ENCODE peak calls at places on chromosomes 2 and 18, in nine cellular contexts. One of them, this sample, is unnamed.
A peak's percentile ranks its signal among the peaks of the same experiment; 100 is the strongest.

GRCh38 chr18:63545094-63545493 is 2.9 kb downstream of the SERPINB12 start:
- DNase-seq in EL: no peak
- DNase-seq in ovary: no peak
- DNase-seq in activated CD8-positive, alpha-beta memory T cell treated with anti-CD3 and anti-CD28 coated beads, Interleukin-2, amount 10 ng/mL, durations not matched to agents 7 days and 5 days: no peak
- DNase-seq in stimulated activated CD8-positive, alpha-beta memory T cell treated with anti-CD3 and anti-CD28 coated beads, Interleukin-12 subunit alpha, Interleukin-12 subunit beta, amount 100 ng/mL, for 1 hour: no peak
- DNase-seq in GM03348: no peak
- DNase-seq in B cell: no peak
- DNase-seq in GM23338: no peak
- DNase-seq in fibroblast of pulmonary artery: no peak
- DNase-seq in this sample: no peak

GRCh38 chr2:130286983-130287655 is 55.6 kb upstream of the IMP4 start:
- DNase-seq in EL: no peak
- DNase-seq in ovary: no peak
- DNase-seq in activated CD8-positive, alpha-beta memory T cell treated with anti-CD3 and anti-CD28 coated beads, Interleukin-2, amount 10 ng/mL, durations not matched to agents 7 days and 5 days: no peak
- DNase-seq in stimulated activated CD8-positive, alpha-beta memory T cell treated with anti-CD3 and anti-CD28 coated beads, Interleukin-12 subunit alpha, Interleukin-12 subunit beta, amount 100 ng/mL, for 1 hour: no peak
- DNase-seq in GM03348: peak; percentile 6
- DNase-seq in B cell: no peak
- DNase-seq in GM23338: no peak
- DNase-seq in fibroblast of pulmonary artery: no peak
- DNase-seq in this sample: no peak

GRCh38 chr2:215764441-215765048 is 248.8 kb downstream of the MREG start:
- DNase-seq in EL: peak; percentile 60
- DNase-seq in ovary: no peak
- DNase-seq in activated CD8-positive, alpha-beta memory T cell treated with anti-CD3 and anti-CD28 coated beads, Interleukin-2, amount 10 ng/mL, durations not matched to agents 7 days and 5 days: no peak
- DNase-seq in stimulated activated CD8-positive, alpha-beta memory T cell treated with anti-CD3 and anti-CD28 coated beads, Interleukin-12 subunit alpha, Interleukin-12 subunit beta, amount 100 ng/mL, for 1 hour: no peak
- DNase-seq in GM03348: peak; percentile 45
- DNase-seq in B cell: no peak
- DNase-seq in GM23338: no peak
- DNase-seq in fibroblast of pulmonary artery: peak; percentile 69
- DNase-seq in this sample: no peak

GRCh38 chr18:42211201-42211600 is 256.2 kb downstream of the PIK3C3 start:
- DNase-seq in EL: no peak
- DNase-seq in ovary: no peak
- DNase-seq in activated CD8-positive, alpha-beta memory T cell treated with anti-CD3 and anti-CD28 coated beads, Interleukin-2, amount 10 ng/mL, durations not matched to agents 7 days and 5 days: no peak
- DNase-seq in stimulated activated CD8-positive, alpha-beta memory T cell treated with anti-CD3 and anti-CD28 coated beads, Interleukin-12 subunit alpha, Interleukin-12 subunit beta, amount 100 ng/mL, for 1 hour: no peak
- DNase-seq in GM03348: no peak
- DNase-seq in B cell: no peak
- DNase-seq in GM23338: no peak
- DNase-seq in fibroblast of pulmonary artery: no peak
- DNase-seq in this sample: no peak

GRCh38 chr2:43041661-43042360 is 184.6 kb downstream of the ZFP36L2 start:
- DNase-seq in EL: peak; percentile 98
- DNase-seq in ovary: peak; percentile 75
- DNase-seq in activated CD8-positive, alpha-beta memory T cell treated with anti-CD3 and anti-CD28 coated beads, Interleukin-2, amount 10 ng/mL, durations not matched to agents 7 days and 5 days: no peak
- DNase-seq in stimulated activated CD8-positive, alpha-beta memory T cell treated with anti-CD3 and anti-CD28 coated beads, Interleukin-12 subunit alpha, Interleukin-12 subunit beta, amount 100 ng/mL, for 1 hour: no peak
- DNase-seq in GM03348: peak; percentile 95
- DNase-seq in B cell: no peak
- DNase-seq in GM23338: peak; percentile 57
- DNase-seq in fibroblast of pulmonary artery: peak; percentile 90
- DNase-seq in this sample: peak; percentile 96

GRCh38 chr2:162072181-162072702 is 1.8 kb downstream of the DPP4 start:
- DNase-seq in EL: peak; percentile 77
- DNase-seq in ovary: no peak
- DNase-seq in activated CD8-positive, alpha-beta memory T cell treated with anti-CD3 and anti-CD28 coated beads, Interleukin-2, amount 10 ng/mL, durations not matched to agents 7 days and 5 days: no peak
- DNase-seq in stimulated activated CD8-positive, alpha-beta memory T cell treated with anti-CD3 and anti-CD28 coated beads, Interleukin-12 subunit alpha, Interleukin-12 subunit beta, amount 100 ng/mL, for 1 hour: no peak
- DNase-seq in GM03348: peak; percentile 63
- DNase-seq in B cell: no peak
- DNase-seq in GM23338: no peak
- DNase-seq in fibroblast of pulmonary artery: peak; percentile 72
- DNase-seq in this sample: peak; percentile 77

GRCh38 chr2:236785611-236786057 is 216.0 kb downstream of the ACKR3 start:
- DNase-seq in EL: no peak
- DNase-seq in ovary: no peak
- DNase-seq in activated CD8-positive, alpha-beta memory T cell treated with anti-CD3 and anti-CD28 coated beads, Interleukin-2, amount 10 ng/mL, durations not matched to agents 7 days and 5 days: no peak
- DNase-seq in stimulated activated CD8-positive, alpha-beta memory T cell treated with anti-CD3 and anti-CD28 coated beads, Interleukin-12 subunit alpha, Interleukin-12 subunit beta, amount 100 ng/mL, for 1 hour: no peak
- DNase-seq in GM03348: no peak
- DNase-seq in B cell: no peak
- DNase-seq in GM23338: no peak
- DNase-seq in fibroblast of pulmonary artery: peak; percentile 24
- DNase-seq in this sample: no peak

GRCh38 chr2:143807192-143807591 is 678.0 kb downstream of the ARHGAP15 start:
- DNase-seq in EL: peak; percentile 29
- DNase-seq in ovary: no peak
- DNase-seq in activated CD8-positive, alpha-beta memory T cell treated with anti-CD3 and anti-CD28 coated beads, Interleukin-2, amount 10 ng/mL, durations not matched to agents 7 days and 5 days: no peak
- DNase-seq in stimulated activated CD8-positive, alpha-beta memory T cell treated with anti-CD3 and anti-CD28 coated beads, Interleukin-12 subunit alpha, Interleukin-12 subunit beta, amount 100 ng/mL, for 1 hour: no peak
- DNase-seq in GM03348: no peak
- DNase-seq in B cell: no peak
- DNase-seq in GM23338: no peak
- DNase-seq in fibroblast of pulmonary artery: no peak
- DNase-seq in this sample: no peak

GRCh38 chr2:152284398-152284797 is 50.6 kb upstream of the FMNL2 start:
- DNase-seq in EL: no peak
- DNase-seq in ovary: no peak
- DNase-seq in activated CD8-positive, alpha-beta memory T cell treated with anti-CD3 and anti-CD28 coated beads, Interleukin-2, amount 10 ng/mL, durations not matched to agents 7 days and 5 days: no peak
- DNase-seq in stimulated activated CD8-positive, alpha-beta memory T cell treated with anti-CD3 and anti-CD28 coated beads, Interleukin-12 subunit alpha, Interleukin-12 subunit beta, amount 100 ng/mL, for 1 hour: no peak
- DNase-seq in GM03348: no peak
- DNase-seq in B cell: no peak
- DNase-seq in GM23338: no peak
- DNase-seq in fibroblast of pulmonary artery: no peak
- DNase-seq in this sample: no peak

GRCh38 chr2:166351319-166351718 is 24.4 kb downstream of the SCN9A start:
- DNase-seq in EL: peak; percentile 48
- DNase-seq in ovary: no peak
- DNase-seq in activated CD8-positive, alpha-beta memory T cell treated with anti-CD3 and anti-CD28 coated beads, Interleukin-2, amount 10 ng/mL, durations not matched to agents 7 days and 5 days: no peak
- DNase-seq in stimulated activated CD8-positive, alpha-beta memory T cell treated with anti-CD3 and anti-CD28 coated beads, Interleukin-12 subunit alpha, Interleukin-12 subunit beta, amount 100 ng/mL, for 1 hour: no peak
- DNase-seq in GM03348: peak; percentile 30
- DNase-seq in B cell: no peak
- DNase-seq in GM23338: no peak
- DNase-seq in fibroblast of pulmonary artery: peak; percentile 62
- DNase-seq in this sample: no peak

GRCh38 chr18:49473721-49474120 is 13.3 kb upstream of the DYM start:
- DNase-seq in EL: no peak
- DNase-seq in ovary: no peak
- DNase-seq in activated CD8-positive, alpha-beta memory T cell treated with anti-CD3 and anti-CD28 coated beads, Interleukin-2, amount 10 ng/mL, durations not matched to agents 7 days and 5 days: no peak
- DNase-seq in stimulated activated CD8-positive, alpha-beta memory T cell treated with anti-CD3 and anti-CD28 coated beads, Interleukin-12 subunit alpha, Interleukin-12 subunit beta, amount 100 ng/mL, for 1 hour: no peak
- DNase-seq in GM03348: no peak
- DNase-seq in B cell: no peak
- DNase-seq in GM23338: no peak
- DNase-seq in fibroblast of pulmonary artery: no peak
- DNase-seq in this sample: no peak

GRCh38 chr2:166090346-166090745 is 37.5 kb downstream of the SCN1A start:
- DNase-seq in EL: no peak
- DNase-seq in ovary: no peak
- DNase-seq in activated CD8-positive, alpha-beta memory T cell treated with anti-CD3 and anti-CD28 coated beads, Interleukin-2, amount 10 ng/mL, durations not matched to agents 7 days and 5 days: no peak
- DNase-seq in stimulated activated CD8-positive, alpha-beta memory T cell treated with anti-CD3 and anti-CD28 coated beads, Interleukin-12 subunit alpha, Interleukin-12 subunit beta, amount 100 ng/mL, for 1 hour: no peak
- DNase-seq in GM03348: no peak
- DNase-seq in B cell: no peak
- DNase-seq in GM23338: no peak
- DNase-seq in fibroblast of pulmonary artery: peak; percentile 83
- DNase-seq in this sample: no peak

GRCh38 chr2:236554629-236555282 is 14.9 kb upstream of the ACKR3 start:
- DNase-seq in EL: no peak
- DNase-seq in ovary: no peak
- DNase-seq in activated CD8-positive, alpha-beta memory T cell treated with anti-CD3 and anti-CD28 coated beads, Interleukin-2, amount 10 ng/mL, durations not matched to agents 7 days and 5 days: no peak
- DNase-seq in stimulated activated CD8-positive, alpha-beta memory T cell treated with anti-CD3 and anti-CD28 coated beads, Interleukin-12 subunit alpha, Interleukin-12 subunit beta, amount 100 ng/mL, for 1 hour: no peak
- DNase-seq in GM03348: no peak
- DNase-seq in B cell: no peak
- DNase-seq in GM23338: no peak
- DNase-seq in fibroblast of pulmonary artery: no peak
- DNase-seq in this sample: no peak

GRCh38 chr2:60707750-60708371 is 48.2 kb upstream of the PAPOLG start:
- DNase-seq in EL: peak; percentile 43
- DNase-seq in ovary: no peak
- DNase-seq in activated CD8-positive, alpha-beta memory T cell treated with anti-CD3 and anti-CD28 coated beads, Interleukin-2, amount 10 ng/mL, durations not matched to agents 7 days and 5 days: no peak
- DNase-seq in stimulated activated CD8-positive, alpha-beta memory T cell treated with anti-CD3 and anti-CD28 coated beads, Interleukin-12 subunit alpha, Interleukin-12 subunit beta, amount 100 ng/mL, for 1 hour: no peak
- DNase-seq in GM03348: peak; percentile 70
- DNase-seq in B cell: peak; percentile 58
- DNase-seq in GM23338: peak; percentile 76
- DNase-seq in fibroblast of pulmonary artery: peak; percentile 52
- DNase-seq in this sample: peak; percentile 48

GRCh38 chr2:31654241-31654640 is 73.5 kb upstream of the SRD5A2 start:
- DNase-seq in EL: no peak
- DNase-seq in ovary: no peak
- DNase-seq in activated CD8-positive, alpha-beta memory T cell treated with anti-CD3 and anti-CD28 coated beads, Interleukin-2, amount 10 ng/mL, durations not matched to agents 7 days and 5 days: no peak
- DNase-seq in stimulated activated CD8-positive, alpha-beta memory T cell treated with anti-CD3 and anti-CD28 coated beads, Interleukin-12 subunit alpha, Interleukin-12 subunit beta, amount 100 ng/mL, for 1 hour: no peak
- DNase-seq in GM03348: no peak
- DNase-seq in B cell: no peak
- DNase-seq in GM23338: no peak
- DNase-seq in fibroblast of pulmonary artery: no peak
- DNase-seq in this sample: no peak

GRCh38 chr2:191049728-191050639 is 36.0 kb upstream of the STAT1 start:
- DNase-seq in EL: peak; percentile 91
- DNase-seq in ovary: no peak
- DNase-seq in activated CD8-positive, alpha-beta memory T cell treated with anti-CD3 and anti-CD28 coated beads, Interleukin-2, amount 10 ng/mL, durations not matched to agents 7 days and 5 days: no peak
- DNase-seq in stimulated activated CD8-positive, alpha-beta memory T cell treated with anti-CD3 and anti-CD28 coated beads, Interleukin-12 subunit alpha, Interleukin-12 subunit beta, amount 100 ng/mL, for 1 hour: no peak
- DNase-seq in GM03348: peak; percentile 55
- DNase-seq in B cell: no peak
- DNase-seq in GM23338: no peak
- DNase-seq in fibroblast of pulmonary artery: peak; percentile 75
- DNase-seq in this sample: peak; percentile 22

GRCh38 chr2:119659601-119660342 is 19.2 kb upstream of the TMEM177 start:
- DNase-seq in EL: peak; percentile 31
- DNase-seq in ovary: no peak
- DNase-seq in activated CD8-positive, alpha-beta memory T cell treated with anti-CD3 and anti-CD28 coated beads, Interleukin-2, amount 10 ng/mL, durations not matched to agents 7 days and 5 days: peak; percentile 51
- DNase-seq in stimulated activated CD8-positive, alpha-beta memory T cell treated with anti-CD3 and anti-CD28 coated beads, Interleukin-12 subunit alpha, Interleukin-12 subunit beta, amount 100 ng/mL, for 1 hour: peak; percentile 20
- DNase-seq in GM03348: peak; percentile 68
- DNase-seq in B cell: no peak
- DNase-seq in GM23338: peak; percentile 76
- DNase-seq in fibroblast of pulmonary artery: peak; percentile 63
- DNase-seq in this sample: no peak

GRCh38 chr2:200705305-200705985 is 106.3 kb upstream of the BZW1 start:
- DNase-seq in EL: peak; percentile 30
- DNase-seq in ovary: peak; percentile 42
- DNase-seq in activated CD8-positive, alpha-beta memory T cell treated with anti-CD3 and anti-CD28 coated beads, Interleukin-2, amount 10 ng/mL, durations not matched to agents 7 days and 5 days: no peak
- DNase-seq in stimulated activated CD8-positive, alpha-beta memory T cell treated with anti-CD3 and anti-CD28 coated beads, Interleukin-12 subunit alpha, Interleukin-12 subunit beta, amount 100 ng/mL, for 1 hour: no peak
- DNase-seq in GM03348: no peak
- DNase-seq in B cell: no peak
- DNase-seq in GM23338: peak; percentile 85
- DNase-seq in fibroblast of pulmonary artery: peak; percentile 40
- DNase-seq in this sample: no peak

GRCh38 chr2:108905906-108906305 is 83.1 kb downstream of the EDAR start:
- DNase-seq in EL: no peak
- DNase-seq in ovary: peak; percentile 14
- DNase-seq in activated CD8-positive, alpha-beta memory T cell treated with anti-CD3 and anti-CD28 coated beads, Interleukin-2, amount 10 ng/mL, durations not matched to agents 7 days and 5 days: no peak
- DNase-seq in stimulated activated CD8-positive, alpha-beta memory T cell treated with anti-CD3 and anti-CD28 coated beads, Interleukin-12 subunit alpha, Interleukin-12 subunit beta, amount 100 ng/mL, for 1 hour: no peak
- DNase-seq in GM03348: no peak
- DNase-seq in B cell: no peak
- DNase-seq in GM23338: no peak
- DNase-seq in fibroblast of pulmonary artery: no peak
- DNase-seq in this sample: no peak

GRCh38 chr2:136255127-136255526 is 137.2 kb upstream of the CXCR4 start:
- DNase-seq in EL: no peak
- DNase-seq in ovary: no peak
- DNase-seq in activated CD8-positive, alpha-beta memory T cell treated with anti-CD3 and anti-CD28 coated beads, Interleukin-2, amount 10 ng/mL, durations not matched to agents 7 days and 5 days: no peak
- DNase-seq in stimulated activated CD8-positive, alpha-beta memory T cell treated with anti-CD3 and anti-CD28 coated beads, Interleukin-12 subunit alpha, Interleukin-12 subunit beta, amount 100 ng/mL, for 1 hour: no peak
- DNase-seq in GM03348: no peak
- DNase-seq in B cell: no peak
- DNase-seq in GM23338: no peak
- DNase-seq in fibroblast of pulmonary artery: no peak
- DNase-seq in this sample: no peak

GRCh38 chr2:28545590-28546195 is 49.8 kb downstream of the PLB1 start:
- DNase-seq in EL: no peak
- DNase-seq in ovary: no peak
- DNase-seq in activated CD8-positive, alpha-beta memory T cell treated with anti-CD3 and anti-CD28 coated beads, Interleukin-2, amount 10 ng/mL, durations not matched to agents 7 days and 5 days: peak; percentile 90
- DNase-seq in stimulated activated CD8-positive, alpha-beta memory T cell treated with anti-CD3 and anti-CD28 coated beads, Interleukin-12 subunit alpha, Interleukin-12 subunit beta, amount 100 ng/mL, for 1 hour: no peak
- DNase-seq in GM03348: no peak
- DNase-seq in B cell: no peak
- DNase-seq in GM23338: no peak
- DNase-seq in fibroblast of pulmonary artery: no peak
- DNase-seq in this sample: no peak

GRCh38 chr2:32418777-32419176 is 62.0 kb downstream of the BIRC6 start:
- DNase-seq in EL: peak; percentile 88
- DNase-seq in ovary: no peak
- DNase-seq in activated CD8-positive, alpha-beta memory T cell treated with anti-CD3 and anti-CD28 coated beads, Interleukin-2, amount 10 ng/mL, durations not matched to agents 7 days and 5 days: no peak
- DNase-seq in stimulated activated CD8-positive, alpha-beta memory T cell treated with anti-CD3 and anti-CD28 coated beads, Interleukin-12 subunit alpha, Interleukin-12 subunit beta, amount 100 ng/mL, for 1 hour: no peak
- DNase-seq in GM03348: peak; percentile 15
- DNase-seq in B cell: no peak
- DNase-seq in GM23338: no peak
- DNase-seq in fibroblast of pulmonary artery: peak; percentile 43
- DNase-seq in this sample: peak; percentile 18

GRCh38 chr2:121810959-121811853 is 55.8 kb downstream of the TSN start:
- DNase-seq in EL: peak; percentile 64
- DNase-seq in ovary: peak; percentile 75
- DNase-seq in activated CD8-positive, alpha-beta memory T cell treated with anti-CD3 and anti-CD28 coated beads, Interleukin-2, amount 10 ng/mL, durations not matched to agents 7 days and 5 days: no peak
- DNase-seq in stimulated activated CD8-positive, alpha-beta memory T cell treated with anti-CD3 and anti-CD28 coated beads, Interleukin-12 subunit alpha, Interleukin-12 subunit beta, amount 100 ng/mL, for 1 hour: no peak
- DNase-seq in GM03348: peak; percentile 88
- DNase-seq in B cell: no peak
- DNase-seq in GM23338: peak; percentile 90
- DNase-seq in fibroblast of pulmonary artery: peak; percentile 86
- DNase-seq in this sample: peak; percentile 72

GRCh38 chr2:107062173-107062572 is 176.2 kb upstream of the ST6GAL2 start:
- DNase-seq in EL: no peak
- DNase-seq in ovary: no peak
- DNase-seq in activated CD8-positive, alpha-beta memory T cell treated with anti-CD3 and anti-CD28 coated beads, Interleukin-2, amount 10 ng/mL, durations not matched to agents 7 days and 5 days: no peak
- DNase-seq in stimulated activated CD8-positive, alpha-beta memory T cell treated with anti-CD3 and anti-CD28 coated beads, Interleukin-12 subunit alpha, Interleukin-12 subunit beta, amount 100 ng/mL, for 1 hour: no peak
- DNase-seq in GM03348: no peak
- DNase-seq in B cell: no peak
- DNase-seq in GM23338: peak; percentile 18
- DNase-seq in fibroblast of pulmonary artery: no peak
- DNase-seq in this sample: no peak

GRCh38 chr2:35301349-35301748 is 1054.2 kb upstream of the CRIM1 start:
- DNase-seq in EL: no peak
- DNase-seq in ovary: no peak
- DNase-seq in activated CD8-positive, alpha-beta memory T cell treated with anti-CD3 and anti-CD28 coated beads, Interleukin-2, amount 10 ng/mL, durations not matched to agents 7 days and 5 days: no peak
- DNase-seq in stimulated activated CD8-positive, alpha-beta memory T cell treated with anti-CD3 and anti-CD28 coated beads, Interleukin-12 subunit alpha, Interleukin-12 subunit beta, amount 100 ng/mL, for 1 hour: no peak
- DNase-seq in GM03348: no peak
- DNase-seq in B cell: no peak
- DNase-seq in GM23338: no peak
- DNase-seq in fibroblast of pulmonary artery: no peak
- DNase-seq in this sample: no peak

GRCh38 chr2:181348091-181348837 is 108.9 kb upstream of the ITGA4 start:
- DNase-seq in EL: no peak
- DNase-seq in ovary: no peak
- DNase-seq in activated CD8-positive, alpha-beta memory T cell treated with anti-CD3 and anti-CD28 coated beads, Interleukin-2, amount 10 ng/mL, durations not matched to agents 7 days and 5 days: no peak
- DNase-seq in stimulated activated CD8-positive, alpha-beta memory T cell treated with anti-CD3 and anti-CD28 coated beads, Interleukin-12 subunit alpha, Interleukin-12 subunit beta, amount 100 ng/mL, for 1 hour: no peak
- DNase-seq in GM03348: no peak
- DNase-seq in B cell: no peak
- DNase-seq in GM23338: no peak
- DNase-seq in fibroblast of pulmonary artery: no peak
- DNase-seq in this sample: no peak

GRCh38 chr2:231228974-231229373 is 30.5 kb downstream of the ARMC9 start:
- DNase-seq in EL: no peak
- DNase-seq in ovary: no peak
- DNase-seq in activated CD8-positive, alpha-beta memory T cell treated with anti-CD3 and anti-CD28 coated beads, Interleukin-2, amount 10 ng/mL, durations not matched to agents 7 days and 5 days: no peak
- DNase-seq in stimulated activated CD8-positive, alpha-beta memory T cell treated with anti-CD3 and anti-CD28 coated beads, Interleukin-12 subunit alpha, Interleukin-12 subunit beta, amount 100 ng/mL, for 1 hour: no peak
- DNase-seq in GM03348: no peak
- DNase-seq in B cell: no peak
- DNase-seq in GM23338: no peak
- DNase-seq in fibroblast of pulmonary artery: no peak
- DNase-seq in this sample: no peak

GRCh38 chr2:187553908-187554703 is at the start of gene TFPI:
- DNase-seq in EL: peak; percentile 76
- DNase-seq in ovary: no peak
- DNase-seq in activated CD8-positive, alpha-beta memory T cell treated with anti-CD3 and anti-CD28 coated beads, Interleukin-2, amount 10 ng/mL, durations not matched to agents 7 days and 5 days: no peak
- DNase-seq in stimulated activated CD8-positive, alpha-beta memory T cell treated with anti-CD3 and anti-CD28 coated beads, Interleukin-12 subunit alpha, Interleukin-12 subunit beta, amount 100 ng/mL, for 1 hour: no peak
- DNase-seq in GM03348: peak; percentile 62
- DNase-seq in B cell: no peak
- DNase-seq in GM23338: peak; percentile 47
- DNase-seq in fibroblast of pulmonary artery: peak; percentile 84
- DNase-seq in this sample: peak; percentile 52

GRCh38 chr18:42477261-42477660 is 522.2 kb downstream of the PIK3C3 start:
- DNase-seq in EL: no peak
- DNase-seq in ovary: no peak
- DNase-seq in activated CD8-positive, alpha-beta memory T cell treated with anti-CD3 and anti-CD28 coated beads, Interleukin-2, amount 10 ng/mL, durations not matched to agents 7 days and 5 days: no peak
- DNase-seq in stimulated activated CD8-positive, alpha-beta memory T cell treated with anti-CD3 and anti-CD28 coated beads, Interleukin-12 subunit alpha, Interleukin-12 subunit beta, amount 100 ng/mL, for 1 hour: no peak
- DNase-seq in GM03348: no peak
- DNase-seq in B cell: no peak
- DNase-seq in GM23338: no peak
- DNase-seq in fibroblast of pulmonary artery: no peak
- DNase-seq in this sample: no peak

GRCh38 chr2:158024288-158024898 is 77.3 kb upstream of the UPP2 start:
- DNase-seq in EL: peak; percentile 52
- DNase-seq in ovary: peak; percentile 54
- DNase-seq in activated CD8-positive, alpha-beta memory T cell treated with anti-CD3 and anti-CD28 coated beads, Interleukin-2, amount 10 ng/mL, durations not matched to agents 7 days and 5 days: peak; percentile 64
- DNase-seq in stimulated activated CD8-positive, alpha-beta memory T cell treated with anti-CD3 and anti-CD28 coated beads, Interleukin-12 subunit alpha, Interleukin-12 subunit beta, amount 100 ng/mL, for 1 hour: peak; percentile 7
- DNase-seq in GM03348: peak; percentile 73
- DNase-seq in B cell: no peak
- DNase-seq in GM23338: peak; percentile 75
- DNase-seq in fibroblast of pulmonary artery: peak; percentile 53
- DNase-seq in this sample: peak; percentile 19

This sample was measured in hepatic stellate cell.